ENCODE peak calls at places on chromosomes 4 and X, in ten cellular contexts. L is tibial artery, R is fibroblast of pulmonary artery, E is brain microvascular endothelial cell, J is AG04449, T is dorsolateral prefrontal cortex, F is AG09309, K is lower leg skin, G is H1, Y is IMR-90. P is an unnamed sample.

GRCh38 chrX:26100421-26100920 is 37.7 kb upstream of the MAGEB18 start:
- DNase-seq in L (no peak), R (no peak), E (peak), J (no peak), T (no peak), F (no peak), K (no peak), G (no peak), Y (no peak), P (no peak)

GRCh38 chr4:139645458-139645857 is 20.2 kb upstream of the MGST2 start:
- DNase-seq in L (no peak), R (no peak), E (no peak), J (no peak), T (no peak), F (no peak), K (no peak), G (no peak), Y (no peak), P (no peak)

GRCh38 chr4:2723751-2724150 is 32.4 kb downstream of the TNIP2 start:
- DNase-seq in L (no peak), R (no peak), E (no peak), J (no peak), T (no peak), F (no peak), K (no peak), G (no peak), Y (no peak), P (no peak)

GRCh38 chrX:101252634-101253033 is 33.0 kb downstream of the DRP2 start:
- DNase-seq in L (no peak), R (peak), E (no peak), J (no peak), T (no peak), F (no peak), K (no peak), G (no peak), Y (peak), P (no peak)

GRCh38 chr4:109506890-109507289 is 53.2 kb upstream of the MCUB start:
- DNase-seq in L (no peak), R (no peak), E (no peak), J (no peak), T (no peak), F (no peak), K (no peak), G (no peak), Y (peak), P (no peak)

GRCh38 chr4:66927937-66928336 is 617.4 kb downstream of the CENPC start:
- DNase-seq in L (no peak), R (no peak), E (no peak), J (no peak), T (no peak), F (no peak), K (no peak), G (no peak), Y (no peak), P (no peak)

GRCh38 chr4:1578301-1578781 is 105.8 kb downstream of the FAM53A start:
- DNase-seq in L (no peak), R (no peak), E (no peak), J (no peak), T (no peak), F (no peak), K (no peak), G (no peak), Y (no peak), P (no peak)

GRCh38 chr4:139672732-139673131 is 7.1 kb downstream of the MGST2 start:
- DNase-seq in L (no peak), R (no peak), E (no peak), J (no peak), T (no peak), F (no peak), K (no peak), G (no peak), Y (no peak), P (no peak)

GRCh38 chr4:102786279-102786678 is 25.5 kb upstream of the MANBA start:
- DNase-seq in L (no peak), R (no peak), E (no peak), J (no peak), T (no peak), F (no peak), K (no peak), G (no peak), Y (no peak), P (no peak)

GRCh38 chr4:52358855-52359254 is 300.2 kb downstream of the USP46 start:
- DNase-seq in L (no peak), R (no peak), E (no peak), J (no peak), T (no peak), F (no peak), K (no peak), G (no peak), Y (no peak), P (no peak)

GRCh38 chr4:54277691-54278090 is 48.6 kb downstream of the PDGFRA start:
- DNase-seq in L (peak), R (peak), E (peak), J (no peak), T (no peak), F (peak), K (no peak), G (no peak), Y (peak), P (no peak)

GRCh38 chrX:118729043-118729652 is 1.7 kb downstream of the IL13RA1 start:
- DNase-seq in L (no peak), R (no peak), E (no peak), J (no peak), T (no peak), F (no peak), K (no peak), G (no peak), Y (no peak), P (no peak)
- H3K4me3 ChIP-seq in L (peak), R (peak), E (no peak), J (no peak), T (no peak), F (no peak), K (no peak), G (no peak), Y (no peak), P (no peak)

GRCh38 chr4:80186666-80187065 is 10.6 kb upstream of the PRDM8 start:
- DNase-seq in L (no peak), R (no peak), E (no peak), J (no peak), T (no peak), F (no peak), K (no peak), G (no peak), Y (no peak), P (no peak)

GRCh38 chr4:80184053-80184790 is 13.1 kb upstream of the PRDM8 start:
- DNase-seq in L (peak), R (peak), E (peak), J (no peak), T (peak), F (no peak), K (peak), G (no peak), Y (peak), P (peak)

GRCh38 chr4:80187677-80188076 is 9.6 kb upstream of the PRDM8 start:
- DNase-seq in L (no peak), R (no peak), E (no peak), J (no peak), T (no peak), F (no peak), K (no peak), G (no peak), Y (no peak), P (no peak)

GRCh38 chr4:80184791-80185756 is 12.2 kb upstream of the PRDM8 start:
- DNase-seq in L (peak), R (no peak), E (no peak), J (no peak), T (no peak), F (no peak), K (no peak), G (no peak), Y (no peak), P (no peak)

DNA sequence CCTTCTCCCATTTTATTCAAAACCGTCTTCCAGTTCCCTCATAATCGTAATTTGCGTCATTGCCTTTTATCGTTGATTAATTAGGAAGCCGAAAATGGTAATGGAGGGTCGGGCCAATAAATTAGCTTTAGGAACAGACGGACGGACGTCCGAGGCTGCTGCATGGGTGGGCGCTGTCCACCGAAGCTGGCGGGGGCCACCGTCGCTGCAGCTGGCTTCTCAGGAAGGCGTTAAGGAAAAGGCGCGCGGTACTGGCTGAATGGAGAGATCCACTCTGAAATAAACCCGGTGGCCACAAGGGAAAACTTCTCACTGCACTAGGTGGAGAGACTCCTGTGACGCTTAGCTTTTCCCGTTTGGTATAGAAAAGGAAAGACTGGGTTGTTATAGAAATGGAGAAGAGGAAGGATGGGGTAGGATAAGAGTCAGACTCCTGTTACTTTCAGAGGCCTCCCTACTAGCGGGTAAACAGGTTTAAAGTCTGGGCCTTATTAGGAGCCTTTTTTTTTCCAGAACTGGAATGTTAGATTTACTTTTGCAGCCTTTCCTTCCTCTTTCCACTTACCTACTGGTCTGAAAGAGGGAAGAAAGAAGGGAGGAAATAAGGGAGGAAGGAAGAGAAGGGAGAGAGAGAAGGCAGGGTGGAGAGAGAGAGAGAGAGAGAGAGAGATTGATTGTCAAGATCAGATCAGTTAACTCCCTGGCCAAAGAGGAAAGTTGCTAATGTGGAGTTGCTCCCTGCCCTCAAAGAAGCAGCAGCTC is 11.3 kb upstream of the PRDM8 start:
- DNase-seq in L (no peak), R (no peak), E (no peak), J (no peak), T (no peak), F (no peak), K (no peak), G (no peak), Y (peak), P (no peak)
- H3K4me3 ChIP-seq in L (peak), R (no peak), E (peak), J (peak), T (peak), F (peak), K (no peak), G (no peak), Y (peak), P (no peak)

GRCh38 chrX:65407157-65407626 is 127.4 kb downstream of the LAS1L start:
- DNase-seq in L (no peak), R (no peak), E (no peak), J (no peak), T (no peak), F (no peak), K (no peak), G (no peak), Y (no peak), P (no peak)
- H3K4me3 ChIP-seq in L (peak), R (no peak), E (no peak), J (no peak), T (peak), F (no peak), K (no peak), G (no peak), Y (no peak), P (no peak)

GRCh38 chr4:10455133-10455532 is 2.1 kb downstream of the ZNF518B start:
- DNase-seq in L (no peak), R (no peak), E (no peak), J (no peak), T (no peak), F (no peak), K (no peak), G (no peak), Y (no peak), P (no peak)
- H3K4me3 ChIP-seq in L (no peak), R (no peak), E (no peak), J (no peak), T (no peak), F (no peak), K (no peak), G (no peak), Y (no peak), P (no peak)

GRCh38 chrX:136200466-136200865 is 50.7 kb downstream of the MAP7D3 start:
- DNase-seq in L (no peak), R (no peak), E (no peak), J (no peak), T (no peak), F (no peak), K (no peak), G (no peak), Y (peak), P (no peak)
- H3K4me3 ChIP-seq in L (peak), R (no peak), E (no peak), J (no peak), T (no peak), F (no peak), K (no peak), G (no peak), Y (no peak), P (no peak)

GRCh38 chrX:37779857-37780256 is at the start of gene CYBB:
- DNase-seq in L (no peak), R (no peak), E (no peak), J (no peak), T (no peak), F (no peak), K (no peak), G (no peak), Y (no peak), P (no peak)
- H3K4me3 ChIP-seq in L (no peak), R (no peak), E (no peak), J (no peak), T (no peak), F (no peak), K (no peak), G (no peak), Y (no peak), P (no peak)

GRCh38 chr4:159016527-159017137 is 86.2 kb upstream of the RAPGEF2 start:
- DNase-seq in L (no peak), R (peak), E (no peak), J (no peak), T (no peak), F (no peak), K (no peak), G (no peak), Y (peak), P (no peak)

GRCh38 chr4:159013692-159014091 is 89.2 kb upstream of the RAPGEF2 start:
- DNase-seq in L (no peak), R (no peak), E (no peak), J (no peak), T (no peak), F (no peak), K (no peak), G (no peak), Y (no peak), P (no peak)

GRCh38 chr4:159014896-159015295 is 88.0 kb upstream of the RAPGEF2 start:
- DNase-seq in L (no peak), R (no peak), E (no peak), J (no peak), T (no peak), F (peak), K (no peak), G (no peak), Y (no peak), P (no peak)

GRCh38 chr4:159017323-159018036 is 85.4 kb upstream of the RAPGEF2 start:
- DNase-seq in L (no peak), R (no peak), E (no peak), J (no peak), T (no peak), F (no peak), K (no peak), G (no peak), Y (no peak), P (no peak)

DNA sequence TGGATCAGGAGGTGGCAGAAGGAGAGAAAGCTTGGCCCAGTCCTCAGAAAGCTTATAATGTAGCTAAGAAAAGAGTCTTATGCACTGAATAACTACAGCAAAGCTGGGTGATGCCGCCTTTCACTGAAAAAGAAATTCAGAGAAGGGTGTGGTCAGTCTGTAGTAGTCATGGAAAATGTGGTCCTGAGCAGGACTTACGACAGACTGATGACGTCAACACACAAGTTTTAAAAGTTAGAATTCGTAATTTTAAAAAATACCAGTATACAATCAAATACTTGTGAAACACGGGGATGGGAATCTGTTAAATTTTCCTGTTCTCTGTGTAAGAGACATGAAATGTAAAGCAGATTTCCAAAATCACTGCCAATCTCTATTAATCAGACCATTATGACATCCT is 87.0 kb upstream of the RAPGEF2 start:
- DNase-seq in L (no peak), R (peak), E (no peak), J (no peak), T (no peak), F (no peak), K (no peak), G (no peak), Y (peak), P (no peak)
- H3K4me3 ChIP-seq in L (no peak), R (no peak), E (no peak), J (no peak), T (no peak), F (no peak), K (no peak), G (no peak), Y (no peak), P (no peak)

GRCh38 chr4:112510191-112510467 is 5.9 kb downstream of the NEUROG2 start:
- DNase-seq in L (no peak), R (no peak), E (no peak), J (no peak), T (no peak), F (no peak), K (no peak), G (no peak), Y (no peak), P (no peak)
- H3K4me3 ChIP-seq in L (peak), R (no peak), E (peak), J (no peak), T (peak), F (peak), K (no peak), G (no peak), Y (no peak), P (no peak)

DNA sequence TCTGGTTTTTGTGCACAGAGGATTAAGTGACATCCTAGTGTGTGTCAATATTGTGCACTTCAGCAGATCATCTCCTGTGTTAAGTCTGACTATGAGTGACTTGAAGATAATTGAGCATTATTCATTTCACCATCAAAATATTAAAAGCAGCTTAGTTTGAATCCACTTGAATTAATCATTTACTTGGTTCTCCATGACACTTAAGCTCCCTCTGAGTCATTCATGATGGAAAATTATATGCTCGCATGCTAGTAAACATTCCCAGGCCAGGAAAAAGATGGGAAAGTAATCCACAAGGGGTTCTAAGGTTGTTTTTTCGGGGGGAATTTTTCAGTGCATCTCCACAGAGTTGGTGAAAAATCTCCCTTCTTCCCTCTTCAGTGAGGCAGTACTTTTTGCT is 97.2 kb upstream of the EOLA2 start:
- DNase-seq in L (no peak), R (no peak), E (no peak), J (no peak), T (no peak), F (no peak), K (no peak), G (no peak), Y (peak), P (no peak)
- H3K4me3 ChIP-seq in L (no peak), R (no peak), E (no peak), J (no peak), T (no peak), F (no peak), K (no peak), G (no peak), Y (no peak), P (no peak)

GRCh38 chr4:143186202-143186601 is 1.5 kb downstream of the USP38 start:
- DNase-seq in L (no peak), R (peak), E (no peak), J (no peak), T (no peak), F (no peak), K (no peak), G (no peak), Y (peak), P (no peak)

GRCh38 chr4:143185253-143186107 is 763 bp downstream of the USP38 start:
- DNase-seq in L (peak), R (peak), E (no peak), J (no peak), T (no peak), F (no peak), K (peak), G (no peak), Y (peak), P (peak)

GRCh38 chr4:143184503-143185252 is at the start of gene USP38:
- DNase-seq in L (peak), R (peak), E (peak), J (peak), T (peak), F (peak), K (peak), G (peak), Y (peak), P (peak)

GRCh38 chr4:143184217-143184502 is 557 bp upstream of the USP38 start:
- DNase-seq in L (peak), R (no peak), E (no peak), J (no peak), T (no peak), F (no peak), K (no peak), G (no peak), Y (no peak), P (no peak)

DNA sequence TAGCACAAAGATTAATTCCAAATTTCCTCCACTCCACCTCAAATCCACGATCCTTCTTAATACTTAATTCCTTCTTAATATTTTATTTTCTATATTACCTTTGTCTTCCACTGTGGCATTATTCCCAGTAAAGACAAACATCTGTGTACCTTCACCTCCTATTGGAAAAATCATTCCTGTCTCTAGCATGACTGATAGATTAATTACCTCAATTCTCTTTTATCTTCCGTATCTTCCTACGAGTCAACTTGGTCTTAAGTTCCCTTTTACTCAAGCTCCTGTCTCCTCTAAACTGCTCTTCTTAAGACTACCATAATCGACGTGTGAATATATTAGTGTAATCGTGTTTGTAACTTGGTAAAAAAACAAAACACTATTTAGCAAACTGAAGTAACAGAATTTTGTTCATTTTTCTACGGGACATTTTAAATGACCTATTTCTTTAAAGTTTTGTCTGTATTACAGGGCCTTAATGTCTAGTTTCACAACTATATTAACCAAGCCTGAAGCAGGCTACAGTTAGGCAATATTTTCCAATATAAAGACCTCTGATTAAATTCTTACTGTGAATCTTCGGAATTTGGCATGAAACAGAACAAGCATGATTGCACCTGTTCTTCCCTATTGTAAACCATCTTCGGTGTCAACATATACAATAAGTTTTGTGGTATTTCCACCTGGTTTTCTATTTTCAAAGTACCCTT is 1.1 kb upstream of the USP38 start:
- DNase-seq in L (no peak), R (no peak), E (no peak), J (no peak), T (no peak), F (no peak), K (no peak), G (no peak), Y (no peak), P (no peak)
- H3K4me3 ChIP-seq in L (peak), R (peak), E (peak), J (peak), T (peak), F (peak), K (peak), G (peak), Y (peak), P (no peak)